ENCODE peak calls at places on chromosomes 7 and 10, in five cellular contexts. I is epithelial cell of proximal tubule, R is left ventricle myocardium superior, L is uterus, F is SW 1271. T is an unnamed sample.

GRCh38 chr7:148108381-148108780 is 482.2 kb upstream of the C7orf33 start:
- DNase-seq in I (no peak), R (no peak), L (no peak), F (no peak), T (no peak)

GRCh38 chr7:150450491-150450992 is at the start of gene GIMAP8:
- DNase-seq in I (no peak), R (peak; percentile 84), L (no peak), F (no peak), T (no peak)

GRCh38 chr10:62732841-62733653 is 71.5 kb upstream of the ADO start:
- DNase-seq in I (peak; percentile 58), R (no peak), L (no peak), F (no peak), T (peak; percentile 13)

GRCh38 chr7:107813524-107813923 is 10.5 kb upstream of the SLC26A3 start:
- DNase-seq in I (no peak), R (no peak), L (no peak), F (no peak), T (no peak)

GRCh38 chr7:22564511-22565045 is 64.6 kb upstream of the STEAP1B start:
- DNase-seq in I (no peak), R (no peak), L (no peak), F (peak; percentile 9), T (peak; percentile 64)

GRCh38 chr7:141763797-141764196 is at the start of gene TAS2R3:
- DNase-seq in I (no peak), R (no peak), L (no peak), F (no peak), T (no peak)

GRCh38 chr7:25553005-25553404 is 324.7 kb upstream of the NPVF start:
- DNase-seq in I (no peak), R (no peak), L (no peak), F (no peak), T (no peak)

GRCh38 chr10:100744980-100745881 is at the start of gene PAX2:
- DNase-seq in I (no peak), R (no peak), L (no peak), F (peak; percentile 4), T (no peak)

GRCh38 chr10:26437637-26438461 is at the start of gene APBB1IP:
- DNase-seq in I (no peak), R (peak; percentile 87), L (peak; percentile 19), F (no peak), T (no peak)

GRCh38 chr7:96486681-96487080 is 164.8 kb upstream of the SLC25A13 start:
- DNase-seq in I (no peak), R (no peak), L (no peak), F (no peak), T (no peak)

GRCh38 chr7:82393821-82394220 is 49.8 kb downstream of the CACNA2D1 start:
- DNase-seq in I (no peak), R (no peak), L (no peak), F (no peak), T (no peak)

GRCh38 chr10:31928531-31929259 is at the start of gene ARHGAP12:
- DNase-seq in I (no peak), R (peak; percentile 96), L (peak; percentile 93), F (peak; percentile 47), T (no peak)

GRCh38 chr10:44955408-44956070 is 4.1 kb upstream of the RASSF4 start:
- DNase-seq in I (no peak), R (peak; percentile 71), L (peak; percentile 66), F (no peak), T (no peak)

GRCh38 chr7:96319444-96319843 is 2.5 kb downstream of the SLC25A13 start:
- DNase-seq in I (no peak), R (no peak), L (no peak), F (no peak), T (no peak)

GRCh38 chr7:5393328-5393727 is 30.3 kb downstream of the TNRC18 start:
- DNase-seq in I (no peak), R (no peak), L (no peak), F (no peak), T (no peak)

GRCh38 chr10:72175166-72175565 is 40.6 kb upstream of the ANAPC16 start:
- DNase-seq in I (no peak), R (no peak), L (no peak), F (no peak), T (no peak)

GRCh38 chr7:90877201-90877600 is 281.1 kb downstream of the CDK14 start:
- DNase-seq in I (no peak), R (no peak), L (no peak), F (no peak), T (no peak)

GRCh38 chr7:139094596-139094995 is 14.9 kb downstream of the ZC3HAV1 start:
- DNase-seq in I (no peak), R (no peak), L (no peak), F (no peak), T (no peak)

GRCh38 chr7:25789701-25790240 is 362.2 kb upstream of the NFE2L3 start:
- DNase-seq in I (no peak), R (no peak), L (no peak), F (no peak), T (no peak)

GRCh38 chr7:98354511-98355249 is 46.2 kb downstream of the BAIAP2L1 start:
- DNase-seq in I (no peak), R (no peak), L (no peak), F (peak; percentile 92), T (peak; percentile 89)

GRCh38 chr7:139054101-139054500 is 18.3 kb upstream of the ZC3HAV1L start:
- DNase-seq in I (no peak), R (no peak), L (no peak), F (no peak), T (no peak)

GRCh38 chr7:96674565-96674964 is 35.1 kb downstream of the SEM1 start:
- DNase-seq in I (no peak), R (no peak), L (no peak), F (no peak), T (no peak)

GRCh38 chr10:1301138-1301537 is 245.0 kb downstream of the WDR37 start:
- DNase-seq in I (no peak), R (no peak), L (no peak), F (no peak), T (no peak)

GRCh38 chr10:29386347-29386999 is 97.6 kb downstream of the LYZL1 start:
- DNase-seq in I (no peak), R (no peak), L (no peak), F (no peak), T (no peak)

GRCh38 chr7:151115121-151115835 is 29.0 kb downstream of the AGAP3 start:
- DNase-seq in I (no peak), R (peak; percentile 60), L (no peak), F (no peak), T (no peak)

GRCh38 chr7:141045126-141045841 is 28.6 kb upstream of the TMEM178B start:
- DNase-seq in I (peak; percentile 95), R (no peak), L (no peak), F (no peak), T (no peak)

GRCh38 chr10:122911889-122912484 is 1.6 kb downstream of the FAM24A start:
- DNase-seq in I (no peak), R (peak; percentile 48), L (no peak), F (no peak), T (no peak)

GRCh38 chr7:43890468-43890867 is 15.9 kb downstream of the URGCP start:
- DNase-seq in I (no peak), R (no peak), L (no peak), F (no peak), T (no peak)

GRCh38 chr7:6833636-6834035 is 7.6 kb upstream of the CCZ1B start:
- DNase-seq in I (no peak), R (no peak), L (no peak), F (no peak), T (no peak)